ENCODE peak calls at places on chromosomes 1 and 21, in ten cellular contexts. One of them, this sample, is unnamed.

GRCh38 chr1:95086949-95087533 is 14.3 kb upstream of the ALG14 start:
- DNase-seq in transverse colon: no peak
- DNase-seq in H1: no peak
- DNase-seq in endodermal cell: peak; percentile 70
- DNase-seq in lung: no peak
- DNase-seq in CD8-positive, alpha-beta T cell: no peak
- DNase-seq in heart right ventricle: peak; percentile 73
- DNase-seq in HCT116: no peak
- DNase-seq in body of pancreas: peak; percentile 52
- DNase-seq in pancreas: no peak
- DNase-seq in this sample: no peak

GRCh38 chr1:81424056-81424455 is 376.7 kb upstream of the ADGRL2 start:
- DNase-seq in HCT116: no peak
- DNase-seq in endodermal cell: no peak
- DNase-seq in H1: no peak
- DNase-seq in heart right ventricle: no peak
- DNase-seq in body of pancreas: no peak
- DNase-seq in CD8-positive, alpha-beta T cell: no peak
- DNase-seq in transverse colon: no peak
- DNase-seq in pancreas: no peak
- DNase-seq in lung: no peak
- DNase-seq in this sample: no peak

GRCh38 chr1:9312183-9312582 is 19.5 kb downstream of the SPSB1 start:
- DNase-seq in body of pancreas: no peak
- DNase-seq in CD8-positive, alpha-beta T cell: no peak
- DNase-seq in HCT116: no peak
- DNase-seq in lung: no peak
- DNase-seq in pancreas: no peak
- DNase-seq in endodermal cell: no peak
- DNase-seq in heart right ventricle: no peak
- DNase-seq in transverse colon: no peak
- DNase-seq in H1: no peak
- DNase-seq in this sample: no peak

GRCh38 chr1:70887936-70888335 is 159.7 kb downstream of the PTGER3 start:
- DNase-seq in HCT116: no peak
- DNase-seq in heart right ventricle: no peak
- DNase-seq in lung: peak; percentile 29
- DNase-seq in H1: no peak
- DNase-seq in CD8-positive, alpha-beta T cell: no peak
- DNase-seq in body of pancreas: no peak
- DNase-seq in endodermal cell: no peak
- DNase-seq in pancreas: no peak
- DNase-seq in transverse colon: no peak
- DNase-seq in this sample: no peak

GRCh38 chr1:181129771-181130606 is 41.5 kb downstream of the IER5 start:
- DNase-seq in body of pancreas: no peak
- DNase-seq in transverse colon: no peak
- DNase-seq in lung: no peak
- DNase-seq in H1: no peak
- DNase-seq in HCT116: no peak
- DNase-seq in heart right ventricle: no peak
- DNase-seq in CD8-positive, alpha-beta T cell: no peak
- DNase-seq in endodermal cell: peak; percentile 47
- DNase-seq in pancreas: no peak
- DNase-seq in this sample: no peak

GRCh38 chr21:33650230-33650629 is 7.9 kb downstream of the ITSN1 start:
- DNase-seq in transverse colon: no peak
- DNase-seq in CD8-positive, alpha-beta T cell: no peak
- DNase-seq in lung: no peak
- DNase-seq in body of pancreas: no peak
- DNase-seq in endodermal cell: peak; percentile 22
- DNase-seq in heart right ventricle: no peak
- DNase-seq in HCT116: no peak
- DNase-seq in pancreas: no peak
- DNase-seq in H1: no peak
- DNase-seq in this sample: no peak

GRCh38 chr1:111576547-111576946 is 43.0 kb upstream of the RAP1A start:
- DNase-seq in H1: no peak
- DNase-seq in endodermal cell: no peak
- DNase-seq in HCT116: no peak
- DNase-seq in body of pancreas: peak; percentile 81
- DNase-seq in pancreas: peak; percentile 63
- DNase-seq in transverse colon: peak; percentile 66
- DNase-seq in lung: peak; percentile 79
- DNase-seq in heart right ventricle: no peak
- DNase-seq in CD8-positive, alpha-beta T cell: no peak
- DNase-seq in this sample: no peak

GRCh38 chr21:29149771-29150425 is 19.5 kb downstream of the MAP3K7CL start:
- DNase-seq in H1: no peak
- DNase-seq in CD8-positive, alpha-beta T cell: no peak
- DNase-seq in endodermal cell: no peak
- DNase-seq in body of pancreas: no peak
- DNase-seq in lung: no peak
- DNase-seq in heart right ventricle: no peak
- DNase-seq in transverse colon: no peak
- DNase-seq in HCT116: no peak
- DNase-seq in pancreas: no peak
- DNase-seq in this sample: no peak

GRCh38 chr1:239608469-239608868 is 222.1 kb downstream of the CHRM3 start:
- DNase-seq in heart right ventricle: no peak
- DNase-seq in pancreas: no peak
- DNase-seq in HCT116: no peak
- DNase-seq in body of pancreas: no peak
- DNase-seq in lung: no peak
- DNase-seq in H1: no peak
- DNase-seq in transverse colon: no peak
- DNase-seq in CD8-positive, alpha-beta T cell: no peak
- DNase-seq in endodermal cell: no peak
- DNase-seq in this sample: no peak

GRCh38 chr1:35622510-35623171 is 18.7 kb downstream of the PSMB2 start:
- DNase-seq in pancreas: no peak
- DNase-seq in CD8-positive, alpha-beta T cell: no peak
- DNase-seq in lung: no peak
- DNase-seq in transverse colon: no peak
- DNase-seq in H1: no peak
- DNase-seq in endodermal cell: peak; percentile 72
- DNase-seq in HCT116: no peak
- DNase-seq in heart right ventricle: no peak
- DNase-seq in body of pancreas: no peak
- DNase-seq in this sample: no peak

GRCh38 chr1:22676916-22677601 is 24.0 kb downstream of the C1QB start:
- DNase-seq in H1: peak; percentile 50
- DNase-seq in heart right ventricle: no peak
- DNase-seq in endodermal cell: no peak
- DNase-seq in HCT116: no peak
- DNase-seq in transverse colon: peak; percentile 30
- DNase-seq in pancreas: no peak
- DNase-seq in body of pancreas: no peak
- DNase-seq in CD8-positive, alpha-beta T cell: no peak
- DNase-seq in lung: no peak
- DNase-seq in this sample: no peak

GRCh38 chr1:22673486-22674409 is 20.7 kb downstream of the C1QB start:
- DNase-seq in transverse colon: peak; percentile 79
- DNase-seq in HCT116: peak; percentile 41
- DNase-seq in heart right ventricle: peak; percentile 16
- DNase-seq in CD8-positive, alpha-beta T cell: no peak
- DNase-seq in H1: peak; percentile 84
- DNase-seq in endodermal cell: peak; percentile 81
- DNase-seq in body of pancreas: peak; percentile 47
- DNase-seq in lung: no peak
- DNase-seq in pancreas: no peak
- DNase-seq in this sample: peak; percentile 41

GRCh38 chr1:22671999-22672398 is 19.0 kb downstream of the C1QB start:
- DNase-seq in transverse colon: no peak
- DNase-seq in pancreas: no peak
- DNase-seq in H1: no peak
- DNase-seq in CD8-positive, alpha-beta T cell: no peak
- DNase-seq in body of pancreas: no peak
- DNase-seq in HCT116: no peak
- DNase-seq in endodermal cell: no peak
- DNase-seq in lung: no peak
- DNase-seq in heart right ventricle: no peak
- DNase-seq in this sample: no peak

GRCh38 chr1:22677861-22678521 is 25.0 kb downstream of the C1QB start:
- DNase-seq in HCT116: no peak
- DNase-seq in body of pancreas: no peak
- DNase-seq in endodermal cell: no peak
- DNase-seq in heart right ventricle: no peak
- DNase-seq in CD8-positive, alpha-beta T cell: no peak
- DNase-seq in pancreas: no peak
- DNase-seq in lung: no peak
- DNase-seq in H1: no peak
- DNase-seq in transverse colon: no peak
- DNase-seq in this sample: no peak

DNA sequence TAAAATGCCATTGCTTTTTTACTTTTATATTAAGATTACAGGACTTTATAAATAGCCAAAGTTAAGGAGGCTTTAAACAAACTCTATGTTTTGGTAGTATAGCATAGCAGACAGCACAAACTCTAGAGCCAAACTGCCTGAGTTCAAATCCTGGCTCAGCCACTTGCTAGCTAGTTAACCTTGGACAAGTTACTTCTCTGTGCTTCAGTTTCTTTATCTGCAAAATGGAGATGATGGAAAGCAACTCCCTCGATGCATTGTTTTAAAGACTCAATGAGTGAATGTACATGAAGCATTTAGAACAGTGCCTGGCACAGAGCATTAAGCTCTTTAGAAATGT is 21.3 kb downstream of the C1QB start:
- DNase-seq in pancreas: no peak
- DNase-seq in CD8-positive, alpha-beta T cell: no peak
- DNase-seq in heart right ventricle: no peak
- DNase-seq in endodermal cell: no peak
- DNase-seq in HCT116: no peak
- DNase-seq in lung: no peak
- DNase-seq in H1: no peak
- DNase-seq in transverse colon: no peak
- DNase-seq in body of pancreas: no peak
- DNase-seq in this sample: no peak
- TF ChIP-seq CTCF in pancreas: no peak
- TF ChIP-seq CTCF in CD8-positive, alpha-beta T cell: no peak
- TF ChIP-seq CTCF in heart right ventricle: no peak
- TF ChIP-seq CTCF in endodermal cell: no peak
- TF ChIP-seq CTCF in HCT116: no peak
- TF ChIP-seq CTCF in lung: no peak
- TF ChIP-seq CTCF in H1: no peak
- TF ChIP-seq CTCF in transverse colon: no peak
- TF ChIP-seq CTCF in body of pancreas: no peak
- TF ChIP-seq CTCF in this sample: no peak

GRCh38 chr1:220170836-220171526 is 77.0 kb downstream of the IARS2 start:
- DNase-seq in heart right ventricle: no peak
- DNase-seq in H1: no peak
- DNase-seq in lung: no peak
- DNase-seq in CD8-positive, alpha-beta T cell: no peak
- DNase-seq in transverse colon: no peak
- DNase-seq in body of pancreas: no peak
- DNase-seq in HCT116: no peak
- DNase-seq in endodermal cell: no peak
- DNase-seq in pancreas: no peak
- DNase-seq in this sample: no peak
- H3K36me3 ChIP-seq in heart right ventricle: peaks cover 89% of the 10 kb centered on the region
- H3K36me3 ChIP-seq in H1: peaks cover 29% of the 10 kb centered on the region
- H3K36me3 ChIP-seq in lung: peaks cover 30% of the 10 kb centered on the region
- H3K36me3 ChIP-seq in CD8-positive, alpha-beta T cell: peaks cover 39% of the 10 kb centered on the region
- H3K36me3 ChIP-seq in transverse colon: peaks cover 38% of the 10 kb centered on the region
- H3K36me3 ChIP-seq in body of pancreas: peaks cover 13% of the 10 kb centered on the region
- H3K36me3 ChIP-seq in HCT116: peaks cover 12% of the 10 kb centered on the region
- H3K36me3 ChIP-seq in endodermal cell: peaks cover 67% of the 10 kb centered on the region
- H3K36me3 ChIP-seq in pancreas: no peaks in the 10 kb centered on the region
- H3K36me3 ChIP-seq in this sample: peaks cover 66% of the 10 kb centered on the region

GRCh38 chr1:211648980-211649934 is 26.2 kb downstream of the NEK2 start:
- DNase-seq in endodermal cell: no peak
- DNase-seq in HCT116: no peak
- DNase-seq in heart right ventricle: no peak
- DNase-seq in pancreas: peak; percentile 73
- DNase-seq in lung: no peak
- DNase-seq in H1: peak; percentile 63
- DNase-seq in transverse colon: peak; percentile 69
- DNase-seq in CD8-positive, alpha-beta T cell: no peak
- DNase-seq in body of pancreas: peak; percentile 77
- DNase-seq in this sample: peak; percentile 48
- TF ChIP-seq CTCF in endodermal cell: no peak
- TF ChIP-seq CTCF in HCT116: peak; percentile 53
- TF ChIP-seq CTCF in heart right ventricle: peak; percentile 72
- TF ChIP-seq CTCF in pancreas: no peak
- TF ChIP-seq CTCF in lung: no peak
- TF ChIP-seq CTCF in H1: peak; percentile 57
- TF ChIP-seq CTCF in transverse colon: no peak
- TF ChIP-seq CTCF in CD8-positive, alpha-beta T cell: peak; percentile 32
- TF ChIP-seq CTCF in body of pancreas: no peak
- TF ChIP-seq CTCF in this sample: peak; percentile 77

GRCh38 chr1:153745417-153745816 is 17.6 kb downstream of the INTS3 start:
- DNase-seq in transverse colon: no peak
- DNase-seq in HCT116: no peak
- DNase-seq in pancreas: no peak
- DNase-seq in endodermal cell: peak; percentile 80
- DNase-seq in body of pancreas: no peak
- DNase-seq in CD8-positive, alpha-beta T cell: no peak
- DNase-seq in lung: no peak
- DNase-seq in H1: peak; percentile 52
- DNase-seq in heart right ventricle: no peak
- DNase-seq in this sample: no peak

GRCh38 chr1:153742411-153743142 is 14.7 kb downstream of the INTS3 start:
- DNase-seq in lung: no peak
- DNase-seq in CD8-positive, alpha-beta T cell: no peak
- DNase-seq in heart right ventricle: no peak
- DNase-seq in transverse colon: no peak
- DNase-seq in H1: no peak
- DNase-seq in endodermal cell: no peak
- DNase-seq in HCT116: no peak
- DNase-seq in body of pancreas: peak; percentile 75
- DNase-seq in pancreas: peak; percentile 57
- DNase-seq in this sample: no peak

GRCh38 chr1:153748903-153749302 is 21.1 kb downstream of the INTS3 start:
- DNase-seq in CD8-positive, alpha-beta T cell: no peak
- DNase-seq in endodermal cell: no peak
- DNase-seq in body of pancreas: no peak
- DNase-seq in heart right ventricle: no peak
- DNase-seq in pancreas: no peak
- DNase-seq in lung: no peak
- DNase-seq in transverse colon: no peak
- DNase-seq in HCT116: no peak
- DNase-seq in H1: no peak
- DNase-seq in this sample: no peak

GRCh38 chr1:153749408-153750005 is 21.7 kb downstream of the INTS3 start:
- DNase-seq in lung: peak; percentile 84
- DNase-seq in HCT116: peak; percentile 45
- DNase-seq in H1: peak; percentile 85
- DNase-seq in heart right ventricle: peak; percentile 86
- DNase-seq in endodermal cell: peak; percentile 94
- DNase-seq in pancreas: peak; percentile 80
- DNase-seq in CD8-positive, alpha-beta T cell: peak; percentile 85
- DNase-seq in transverse colon: peak; percentile 89
- DNase-seq in body of pancreas: peak; percentile 88
- DNase-seq in this sample: peak; percentile 86

DNA sequence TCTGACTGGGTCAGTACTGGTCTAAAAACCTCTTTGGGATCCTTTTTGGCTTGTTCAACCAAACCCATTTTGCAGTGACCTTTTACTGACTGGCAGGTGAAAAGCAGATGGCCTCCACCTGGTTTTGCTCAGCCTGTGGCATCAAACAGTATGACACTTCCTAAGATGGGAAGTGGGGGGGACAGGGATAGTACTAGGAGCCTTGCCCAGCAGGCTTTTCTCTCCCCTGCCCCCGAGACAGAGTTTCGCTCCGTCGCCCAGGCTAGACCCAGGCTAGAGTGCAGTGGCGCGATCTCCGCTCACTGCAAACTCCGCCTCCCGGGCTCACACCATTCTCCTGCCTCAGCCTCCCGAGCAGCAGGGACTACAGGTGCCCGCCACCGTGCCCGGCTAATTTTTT is 18.3 kb downstream of the INTS3 start:
- DNase-seq in endodermal cell: peak; percentile 58
- DNase-seq in pancreas: no peak
- DNase-seq in transverse colon: no peak
- DNase-seq in CD8-positive, alpha-beta T cell: no peak
- DNase-seq in heart right ventricle: no peak
- DNase-seq in body of pancreas: no peak
- DNase-seq in HCT116: no peak
- DNase-seq in H1: peak; percentile 51
- DNase-seq in lung: no peak
- DNase-seq in this sample: no peak
- H3K36me3 ChIP-seq in endodermal cell: peaks cover 75% of the 10 kb centered on the region
- H3K36me3 ChIP-seq in pancreas: no peaks in the 10 kb centered on the region
- H3K36me3 ChIP-seq in transverse colon: peaks cover 12% of the 10 kb centered on the region
- H3K36me3 ChIP-seq in CD8-positive, alpha-beta T cell: peaks cover 56% of the 10 kb centered on the region
- H3K36me3 ChIP-seq in heart right ventricle: peaks cover 94% of the 10 kb centered on the region
- H3K36me3 ChIP-seq in body of pancreas: peaks cover 3% of the 10 kb centered on the region
- H3K36me3 ChIP-seq in HCT116: peaks cover 50% of the 10 kb centered on the region
- H3K36me3 ChIP-seq in H1: peaks cover 24% of the 10 kb centered on the region
- H3K36me3 ChIP-seq in lung: peaks cover 39% of the 10 kb centered on the region
- H3K36me3 ChIP-seq in this sample: peaks cover 61% of the 10 kb centered on the region

This sample was measured in left ventricle myocardium inferior.